ENCODE peak calls at places on chromosome 7, in ten cellular contexts. W, B, E, Y, T, S, A, D, N and P are unnamed samples.

GRCh38 chr7:152193882-152194281 is 168.4 kb downstream of the GALNT11 start:
- DNase-seq in W (no peak), S (no peak), Y (no peak), T (no peak), D (no peak), A (no peak), N (no peak), E (no peak), B (no peak), P (no peak)

GRCh38 chr7:103048833-103049232 is 25.8 kb downstream of the FBXL13 start:
- DNase-seq in D (peak; percentile 40), N (peak; percentile 9), A (no peak), B (peak; percentile 26), E (peak; percentile 17), Y (no peak), W (no peak), T (peak; percentile 57), S (no peak), P (no peak)

GRCh38 chr7:1295776-1296726 is 63.4 kb downstream of the UNCX start:
- DNase-seq in B (no peak), N (no peak), S (no peak), D (no peak), A (no peak), W (no peak), E (no peak), Y (no peak), T (no peak), P (no peak)

GRCh38 chr7:122199171-122199570 is 55.1 kb upstream of the AASS start:
- DNase-seq in S (no peak), E (peak; percentile 34), N (no peak), D (peak; percentile 24), W (peak; percentile 2), T (no peak), B (peak; percentile 18), Y (no peak), A (no peak), P (no peak)

GRCh38 chr7:97623333-97623732 is 108.6 kb upstream of the TAC1 start:
- DNase-seq in E (no peak), T (no peak), A (no peak), S (no peak), W (no peak), N (no peak), B (no peak), D (no peak), Y (no peak), P (no peak)

GRCh38 chr7:100132126-100132525 is 5.4 kb downstream of the MBLAC1 start:
- DNase-seq in T (no peak), A (no peak), Y (no peak), D (no peak), W (no peak), N (no peak), E (no peak), S (no peak), B (no peak), P (no peak)

GRCh38 chr7:43454936-43455518 is 127.9 kb upstream of the STK17A start:
- DNase-seq in S (no peak), D (peak; percentile 62), A (no peak), N (peak; percentile 66), Y (no peak), T (peak; percentile 65), W (peak; percentile 25), E (peak; percentile 66), B (peak; percentile 70), P (no peak)

GRCh38 chr7:108247646-108248045 is 117.5 kb upstream of the LAMB4 start:
- DNase-seq in Y (no peak), E (peak; percentile 71), S (no peak), B (no peak), W (no peak), D (peak; percentile 79), T (no peak), A (no peak), N (no peak), P (no peak)

GRCh38 chr7:92988051-92988450 is 129.7 kb downstream of the SAMD9 start:
- DNase-seq in B (peak; percentile 83), Y (no peak), A (no peak), S (no peak), W (peak; percentile 6), E (peak; percentile 74), D (peak; percentile 74), N (peak; percentile 69), T (peak; percentile 23), P (peak; percentile 11)

GRCh38 chr7:39910108-39910869 is 39.8 kb upstream of the CDK13 start:
- DNase-seq in D (peak; percentile 58), Y (peak; percentile 2), N (peak; percentile 12), S (no peak), B (peak; percentile 59), A (no peak), W (peak; percentile 47), T (no peak), E (no peak), P (no peak)

GRCh38 chr7:107579881-107580715 is at the start of gene BCAP29:
- DNase-seq in A (peak; percentile 86), W (peak; percentile 67), B (peak; percentile 42), S (peak; percentile 76), Y (no peak), E (peak; percentile 65), N (peak; percentile 47), D (peak; percentile 60), T (peak; percentile 91), P (no peak)

GRCh38 chr7:111933614-111934013 is 272.6 kb downstream of the DOCK4 start:
- DNase-seq in W (no peak), Y (no peak), S (no peak), A (no peak), D (no peak), B (no peak), N (no peak), T (no peak), E (no peak), P (peak; percentile 73)

GRCh38 chr7:46015107-46015868 is 94.2 kb upstream of the IGFBP3 start:
- DNase-seq in Y (no peak), T (peak; percentile 96), W (no peak), S (peak; percentile 55), E (no peak), A (peak; percentile 44), D (no peak), B (peak; percentile 70), N (peak; percentile 78), P (no peak)

GRCh38 chr7:34552502-34552901 is 105.5 kb upstream of the NPSR1 start:
- DNase-seq in W (no peak), B (no peak), E (no peak), S (no peak), D (no peak), A (no peak), Y (no peak), T (no peak), N (no peak), P (no peak)

GRCh38 chr7:155296788-155297516 is 726 bp upstream of the INSIG1 start:
- DNase-seq in E (peak; percentile 68), N (peak; percentile 84), W (peak; percentile 50), A (peak; percentile 78), S (peak; percentile 66), B (peak; percentile 75), D (peak; percentile 86), T (peak; percentile 74), Y (peak; percentile 33), P (peak; percentile 34)
- TF ChIP-seq CTCF in E (peak; percentile 14), N (no peak), W (no peak), A (peak; percentile 18), S (peak; percentile 21), B (no peak), D (no peak), T (peak; percentile 49), Y (peak; percentile 34), P (peak; percentile 0)

GRCh38 chr7:149493366-149493765 is 4.2 kb downstream of the ZNF746 start:
- DNase-seq in B (no peak), N (no peak), D (no peak), A (no peak), T (no peak), S (no peak), W (no peak), E (no peak), Y (no peak), P (no peak)

GRCh38 chr7:149494738-149495368 is 2.8 kb downstream of the ZNF746 start:
- DNase-seq in D (peak; percentile 76), Y (peak; percentile 45), S (no peak), T (no peak), A (no peak), W (no peak), N (peak; percentile 75), B (peak; percentile 66), E (no peak), P (peak; percentile 72)

GRCh38 chr7:149490083-149490482 is 7.5 kb downstream of the ZNF746 start:
- DNase-seq in E (no peak), A (no peak), N (no peak), W (no peak), S (no peak), D (no peak), T (no peak), B (no peak), Y (no peak), P (no peak)

DNA sequence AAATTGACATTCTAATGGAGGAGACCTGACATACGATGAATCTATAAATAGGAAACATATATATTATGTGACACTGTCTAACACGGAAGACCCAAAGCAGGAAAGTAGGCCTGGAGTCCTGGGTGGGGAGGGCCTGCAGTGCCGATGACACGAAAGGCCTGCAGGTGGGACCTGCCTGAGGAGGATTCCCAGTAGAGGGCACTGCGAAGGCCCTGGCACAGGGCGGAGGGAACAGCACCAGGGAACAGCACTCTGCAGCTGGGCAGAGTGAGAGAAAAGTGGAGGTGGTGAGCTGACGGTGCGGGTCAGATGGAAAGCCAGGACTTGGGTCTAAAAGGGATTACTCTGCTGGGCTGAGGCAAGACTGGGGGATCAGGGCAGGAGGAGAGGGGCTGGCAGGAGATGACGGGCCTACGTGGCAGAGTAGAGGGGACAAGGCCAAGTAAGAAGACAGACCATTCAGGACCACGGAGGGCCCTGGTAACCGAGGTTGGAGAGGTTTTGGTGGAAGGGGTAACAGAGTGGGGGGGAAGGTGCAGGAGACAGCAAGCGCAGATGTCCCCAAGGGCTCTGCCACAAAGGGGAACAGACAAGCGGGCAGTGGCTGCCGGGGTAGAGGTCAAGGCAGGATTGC is 8.1 kb downstream of the ZNF746 start:
- DNase-seq in D (no peak), E (no peak), S (no peak), B (no peak), N (no peak), A (no peak), Y (no peak), T (peak; percentile 17), W (peak; percentile 36), P (no peak)
- TF ChIP-seq CTCF in D (no peak), E (peak; percentile 25), S (no peak), B (peak; percentile 25), N (no peak), A (no peak), Y (no peak), T (peak; percentile 34), W (no peak), P (no peak)

DNA sequence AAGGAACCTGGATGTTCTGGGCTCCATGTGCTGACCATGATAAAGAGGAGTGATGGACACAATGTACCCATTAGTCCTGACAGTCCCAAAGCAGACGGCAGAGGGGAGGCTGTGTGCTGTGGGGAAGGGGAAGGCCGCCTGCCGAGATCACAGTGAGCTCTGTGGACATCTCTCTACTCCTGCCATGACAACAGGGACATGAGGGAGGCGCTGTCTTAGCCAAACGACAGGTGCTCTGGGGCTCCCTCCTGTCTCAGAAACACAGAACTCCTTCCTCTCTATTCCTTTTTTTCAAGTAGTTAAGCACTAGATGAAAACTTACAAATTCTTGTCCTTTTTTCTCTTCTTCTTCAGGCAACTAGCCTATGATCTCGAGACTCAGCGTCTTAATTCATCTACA is 113.1 kb downstream of the RNF32 start:
- DNase-seq in T (peak; percentile 46), N (no peak), S (no peak), A (no peak), E (no peak), D (no peak), B (no peak), Y (no peak), W (no peak), P (no peak)
- TF ChIP-seq CTCF in T (peak; percentile 38), N (no peak), S (no peak), A (no peak), E (no peak), D (no peak), B (peak; percentile 3), Y (no peak), W (no peak), P (no peak)

GRCh38 chr7:54877683-54878082 is 118.7 kb upstream of the SEC61G start:
- DNase-seq in Y (no peak), E (peak; percentile 40), B (peak; percentile 51), T (no peak), W (peak; percentile 43), A (no peak), N (no peak), D (peak; percentile 30), S (no peak), P (no peak)
- TF ChIP-seq CTCF in Y (no peak), E (peak; percentile 61), B (peak; percentile 35), T (no peak), W (no peak), A (no peak), N (no peak), D (no peak), S (peak; percentile 10), P (no peak)